ENCODE peak calls at places on chromosomes 16 and 17, in six cellular contexts. Y is esophagus squamous epithelium; M is CD8-positive, alpha-beta T cell; N is uterus; L is testis; C is MM.1S. O is an unnamed sample.

GRCh38 chr17:58331815-58332719 is 3.5 kb upstream of the TSPOAP1 start:
- DNase-seq in N (no peak), C (peak; percentile 97), M (peak; percentile 91), L (peak; percentile 53), Y (peak; percentile 72), O (peak; percentile 93)

GRCh38 chr17:55442953-55443683 is 21.5 kb upstream of the MMD start:
- DNase-seq in L (peak; percentile 69), C (no peak), M (no peak), N (no peak), Y (no peak), O (no peak)

GRCh38 chr17:45902892-45903346 is 8.6 kb downstream of the MAPT start:
- DNase-seq in C (no peak), M (no peak), N (no peak), L (no peak), Y (no peak), O (no peak)

GRCh38 chr16:57775661-57776469 is 26.4 kb downstream of the KIFC3 start:
- DNase-seq in N (no peak), C (no peak), Y (no peak), L (no peak), M (no peak), O (no peak)

GRCh38 chr17:143785-144281 is 6.5 kb downstream of the SCGB1C2 start:
- DNase-seq in N (peak; percentile 72), M (peak; percentile 89), L (peak; percentile 85), C (peak; percentile 64), Y (no peak), O (peak; percentile 89)

GRCh38 chr16:13070268-13070667 is 168.9 kb downstream of the SHISA9 start:
- DNase-seq in N (no peak), C (no peak), Y (no peak), M (no peak), L (no peak), O (no peak)

GRCh38 chr17:66351701-66352100 is 49.3 kb downstream of the PRKCA start:
- DNase-seq in Y (no peak), L (no peak), C (no peak), N (no peak), M (no peak), O (no peak)

GRCh38 chr17:56289321-56289720 is 136.0 kb downstream of the ANKFN1 start:
- DNase-seq in N (no peak), Y (no peak), M (no peak), L (no peak), C (no peak), O (no peak)

GRCh38 chr16:89827383-89828198 is 684 bp upstream of the SPIRE2 start:
- DNase-seq in C (no peak), N (no peak), Y (no peak), M (no peak), L (peak; percentile 57), O (no peak)

GRCh38 chr16:21083729-21084268 is 66.8 kb downstream of the DNAH3 start:
- DNase-seq in M (peak; percentile 55), C (peak; percentile 44), Y (no peak), N (peak; percentile 47), L (peak; percentile 73), O (peak; percentile 20)

GRCh38 chr17:37770631-37771518 is 26.0 kb upstream of the HNF1B start:
- DNase-seq in Y (no peak), C (peak; percentile 37), M (peak; percentile 10), N (no peak), L (peak; percentile 65), O (peak; percentile 4)

GRCh38 chr16:68972720-68973119 is 129.4 kb downstream of the TANGO6 start:
- DNase-seq in M (no peak), Y (no peak), L (peak; percentile 59), N (no peak), C (no peak), O (no peak)

GRCh38 chr16:73572135-73572534 is 524.2 kb upstream of the ZFHX3 start:
- DNase-seq in L (no peak), Y (no peak), N (no peak), M (no peak), C (no peak), O (no peak)

GRCh38 chr16:89365044-89365467 is 125.3 kb downstream of the ANKRD11 start:
- DNase-seq in M (no peak), Y (no peak), C (no peak), L (no peak), N (no peak), O (no peak)

DNA sequence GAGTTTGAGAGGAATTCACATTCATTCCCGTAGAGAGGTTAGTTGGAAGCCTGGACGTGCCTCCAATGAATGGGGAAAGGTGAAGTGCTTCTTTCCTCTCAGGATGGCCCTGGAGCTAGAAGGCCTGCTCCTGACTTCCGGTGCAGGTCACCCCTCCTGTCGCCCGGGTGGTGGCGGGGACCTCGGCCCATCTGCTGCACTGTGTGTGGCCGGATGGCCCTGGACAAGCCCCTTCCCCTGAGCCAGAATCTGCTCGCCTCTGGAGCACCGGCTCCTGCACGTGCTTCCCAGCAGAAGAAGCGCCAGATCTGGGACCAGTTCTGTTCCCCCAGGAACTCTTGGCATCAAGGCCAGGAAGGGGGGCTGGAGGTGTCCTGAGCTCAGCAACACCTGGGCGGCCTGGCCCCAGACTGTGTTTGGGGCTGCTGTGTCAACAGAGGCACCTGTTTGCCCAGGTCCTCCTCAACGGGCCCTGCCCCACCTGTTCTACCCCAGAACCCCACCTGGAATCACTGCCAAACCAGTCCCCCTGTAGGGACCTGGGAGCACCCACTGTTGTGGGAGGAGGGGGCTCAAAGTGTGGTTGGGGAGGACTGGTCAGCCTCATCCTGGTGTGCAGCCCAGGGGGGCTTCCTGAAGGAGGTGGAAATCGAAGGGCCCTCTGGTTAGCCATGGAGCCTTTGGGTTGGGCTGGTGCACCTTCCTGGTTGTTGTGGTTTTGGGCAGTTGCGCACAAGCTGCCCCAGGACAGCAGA is 5.1 kb upstream of the PERCC1 start:
- DNase-seq in Y (no peak), N (no peak), M (no peak), C (no peak), L (no peak), O (no peak)
- TF ChIP-seq CTCF in Y (no peak), N (no peak), M (no peak), C (no peak), L (no peak), O (no peak)

GRCh38 chr16:82629441-82630027 is 2.8 kb downstream of the CDH13 start:
- DNase-seq in Y (no peak), M (no peak), N (peak; percentile 45), L (no peak), C (no peak), O (no peak)

GRCh38 chr16:82631701-82632685 is 5.2 kb downstream of the CDH13 start:
- DNase-seq in N (no peak), Y (no peak), M (no peak), C (no peak), L (no peak), O (no peak)

GRCh38 chr16:82630219-82630618 is 3.5 kb downstream of the CDH13 start:
- DNase-seq in L (no peak), C (no peak), Y (no peak), M (no peak), N (no peak), O (no peak)

GRCh38 chr16:82628741-82629140 is 2.0 kb downstream of the CDH13 start:
- DNase-seq in L (no peak), N (no peak), Y (no peak), M (no peak), C (no peak), O (no peak)

DNA sequence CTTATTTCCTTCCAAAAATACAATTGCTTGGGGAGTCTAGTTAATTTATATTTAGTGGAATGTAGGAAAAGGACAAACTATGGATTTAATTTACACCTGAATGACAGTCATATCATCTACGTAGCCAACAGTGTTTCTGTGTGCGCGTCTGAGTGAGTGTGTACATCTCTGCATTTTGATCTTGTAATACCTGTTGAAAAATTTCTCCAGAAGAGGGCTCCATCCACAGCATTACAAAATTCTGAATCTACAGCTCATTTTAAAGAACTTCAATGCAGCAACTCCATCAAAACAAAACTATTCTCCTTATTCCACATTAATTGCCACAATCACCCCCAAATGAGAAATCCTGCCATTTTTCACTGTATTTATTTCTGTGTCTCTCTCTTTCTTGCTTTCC is 3.9 kb downstream of the CDH13 start:
- DNase-seq in L (no peak), N (no peak), Y (no peak), C (no peak), M (no peak), O (no peak)
- H3K27ac ChIP-seq in L (no peak overlapping the region), N (peak overlapping the region; percentile 90), Y (peak overlapping the region; percentile 84), C (no peak overlapping the region), M (no peak overlapping the region), O (no peak overlapping the region)

GRCh38 chr17:22469101-22469880 is 777.0 kb downstream of the KCNJ18 start:
- DNase-seq in N (no peak), M (no peak), C (no peak), Y (no peak), L (no peak), O (no peak)
- H3K9me3 ChIP-seq in N (no peaks in the 10 kb centered on the region), M (no peaks in the 10 kb centered on the region), C (no peaks in the 10 kb centered on the region), Y (no peaks in the 10 kb centered on the region), L (no peaks in the 10 kb centered on the region), O (peaks cover 7% of the 10 kb centered on the region)

DNA sequence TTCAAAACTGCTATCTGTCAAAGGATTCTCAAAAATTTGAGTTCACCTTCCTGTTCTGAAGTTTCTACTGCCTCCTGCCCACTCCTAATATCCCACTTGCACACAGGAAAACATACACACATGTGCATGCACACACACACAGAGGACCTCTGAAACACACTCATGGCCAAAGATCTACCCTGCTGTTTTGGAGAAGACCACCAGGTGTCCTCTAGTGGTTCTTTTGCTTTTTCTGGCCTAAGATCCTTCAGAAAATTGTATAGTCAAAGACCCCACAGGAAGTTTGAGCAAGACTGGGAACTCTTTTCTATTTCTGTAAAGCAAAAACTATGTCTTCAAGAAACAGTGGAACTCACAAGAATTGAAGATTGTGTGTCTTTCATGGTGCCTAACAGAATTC is 90.2 kb downstream of the CDH8 start:
- DNase-seq in C (no peak), M (no peak), N (no peak), Y (no peak), L (no peak), O (no peak)
- TF ChIP-seq CTCF in C (no peak), M (no peak), N (no peak), Y (no peak), L (no peak), O (no peak)

DNA sequence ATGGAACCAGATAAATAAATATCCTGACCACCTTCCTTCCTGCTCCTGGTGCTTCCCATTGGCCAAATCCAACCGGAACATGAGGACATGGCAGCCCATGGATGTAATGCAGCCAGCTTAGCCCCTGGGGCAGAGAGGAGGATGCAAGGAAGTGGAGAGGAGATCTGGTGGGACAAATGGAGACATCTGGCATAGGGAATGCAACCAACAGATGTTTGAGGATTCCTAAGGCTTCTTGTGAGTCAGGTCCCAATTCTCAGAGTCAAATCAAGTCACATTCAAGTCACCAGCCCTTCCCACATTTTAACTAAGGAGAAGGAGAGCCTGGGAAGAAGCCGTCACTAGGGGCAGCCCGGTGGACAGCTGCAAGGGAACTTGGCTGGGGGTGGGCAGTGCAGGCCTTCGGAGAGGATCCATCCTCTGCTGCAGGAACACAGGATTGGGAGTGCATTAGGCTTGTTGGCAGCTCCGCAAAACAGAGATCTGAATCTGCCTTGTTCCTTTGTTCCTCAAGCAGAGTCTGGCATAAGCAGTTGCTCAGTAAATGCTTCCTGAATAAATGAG is 62.8 kb upstream of the HS3ST2 start:
- DNase-seq in L (no peak), C (no peak), M (no peak), Y (no peak), N (no peak), O (no peak)
- H3K27ac ChIP-seq in L (no peak overlapping the region), C (no peak overlapping the region), M (no peak overlapping the region), Y (no peak overlapping the region), N (no peak overlapping the region), O (no peak overlapping the region)